ENCODE peak calls at places on chromosomes 5 and 9, in eight cellular contexts. W is LHCN-M2, J is iris pigment epithelial cell, K is colonic mucosa, L is RCC 7860, C is AG20443, I is GM03348, Z is right atrium auricular region. E is an unnamed sample.

GRCh38 chr9:70883056-70883455 is 238.4 kb downstream of the TRPM3 start:
- DNase-seq in W (peak; percentile 85), J (peak; percentile 41), K (no peak), L (peak; percentile 61), C (peak; percentile 22), I (no peak), Z (no peak), E (peak; percentile 41)

GRCh38 chr5:134142088-134142487 is 27.6 kb downstream of the TCF7 start:
- DNase-seq in W (no peak), J (no peak), K (peak; percentile 15), L (no peak), C (no peak), I (no peak), Z (peak; percentile 11), E (no peak)

GRCh38 chr9:73680831-73681230 is 529.2 kb downstream of the ANXA1 start:
- DNase-seq in W (no peak), J (no peak), K (no peak), L (no peak), C (no peak), I (no peak), Z (no peak), E (no peak)

GRCh38 chr5:138032572-138033274 is at the start of gene FAM13B:
- DNase-seq in W (peak; percentile 53), J (peak; percentile 54), K (peak; percentile 80), L (peak; percentile 62), C (peak; percentile 96), I (peak; percentile 97), Z (peak; percentile 65), E (peak; percentile 70)

GRCh38 chr9:88816591-88816990 is 174.7 kb upstream of the S1PR3 start:
- DNase-seq in W (no peak), J (no peak), K (no peak), L (no peak), C (no peak), I (no peak), Z (no peak), E (no peak)

GRCh38 chr9:69131682-69132081 is 42.4 kb upstream of the TJP2 start:
- DNase-seq in W (peak; percentile 90), J (peak; percentile 92), K (no peak), L (peak; percentile 91), C (peak; percentile 81), I (peak; percentile 79), Z (no peak), E (peak; percentile 73)

GRCh38 chr5:67699560-67699959 is 503.0 kb upstream of the CD180 start:
- DNase-seq in W (no peak), J (no peak), K (no peak), L (no peak), C (no peak), I (no peak), Z (no peak), E (no peak)

GRCh38 chr9:13139641-13140171 is 139.8 kb downstream of the MPDZ start:
- DNase-seq in W (peak; percentile 79), J (peak; percentile 91), K (no peak), L (peak; percentile 50), C (peak; percentile 70), I (peak; percentile 67), Z (no peak), E (peak; percentile 60)

GRCh38 chr9:8366161-8366926 is 566.8 kb upstream of the DMAC1 start:
- DNase-seq in W (no peak), J (peak; percentile 20), K (no peak), L (peak; percentile 83), C (no peak), I (no peak), Z (no peak), E (no peak)

GRCh38 chr5:181221792-181222629 is 1.1 kb upstream of the TRIM41 start:
- DNase-seq in W (peak; percentile 96), J (peak; percentile 98), K (peak; percentile 99), L (peak; percentile 99), C (peak; percentile 75), I (peak; percentile 67), Z (peak; percentile 99), E (peak; percentile 95)

GRCh38 chr5:123035320-123035949 is 1.1 kb downstream of the PPIC start:
- DNase-seq in W (no peak), J (peak; percentile 57), K (peak; percentile 70), L (no peak), C (peak; percentile 61), I (peak; percentile 66), Z (peak; percentile 67), E (peak; percentile 18)

GRCh38 chr5:38509185-38509584 is 47.3 kb downstream of the LIFR start:
- DNase-seq in W (peak; percentile 89), J (peak; percentile 80), K (no peak), L (no peak), C (peak; percentile 25), I (peak; percentile 79), Z (no peak), E (peak; percentile 65)

E was measured in myocyte.